ENCODE peak calls at places on chromosome 14, in four cellular contexts. Q, J, Z and W are unnamed samples.

GRCh38 chr14:64114166-64114565 is 180.0 kb downstream of the ESR2 start:
- DNase-seq in Q (no peak), J (peak; percentile 43), Z (peak; percentile 53), W (no peak)

GRCh38 chr14:104392396-104393198 is 187.0 kb upstream of the C14orf180 start:
- DNase-seq in Q (no peak), J (no peak), Z (peak; percentile 26), W (no peak)

GRCh38 chr14:87084908-87085307 is 908.1 kb downstream of the GALC start:
- DNase-seq in Q (no peak), J (no peak), Z (no peak), W (no peak)

GRCh38 chr14:69574266-69574953 is at the start of gene CCDC177:
- DNase-seq in Q (peak; percentile 43), J (peak; percentile 68), Z (peak; percentile 70), W (peak; percentile 57)

GRCh38 chr14:85010186-85010585 is 519.8 kb upstream of the FLRT2 start:
- DNase-seq in Q (no peak), J (no peak), Z (no peak), W (no peak)

GRCh38 chr14:65496178-65496993 is 83.9 kb downstream of the FUT8 start:
- DNase-seq in Q (no peak), J (peak; percentile 39), Z (no peak), W (peak; percentile 47)

GRCh38 chr14:51210594-51210993 is 29.5 kb upstream of the TMX1 start:
- DNase-seq in Q (no peak), J (no peak), Z (no peak), W (no peak)

GRCh38 chr14:85057266-85057665 is 472.7 kb upstream of the FLRT2 start:
- DNase-seq in Q (no peak), J (no peak), Z (no peak), W (no peak)

GRCh38 chr14:104973215-104974145 is 4.7 kb downstream of the AHNAK2 start:
- DNase-seq in Q (peak; percentile 83), J (peak; percentile 95), Z (peak; percentile 88), W (peak; percentile 97)

GRCh38 chr14:51323492-51323891 is 83.4 kb downstream of the TMX1 start:
- DNase-seq in Q (no peak), J (no peak), Z (no peak), W (no peak)

GRCh38 chr14:67837011-67837624 is 17.5 kb downstream of the RAD51B start:
- DNase-seq in Q (peak; percentile 79), J (peak; percentile 92), Z (no peak), W (peak; percentile 91)

GRCh38 chr14:58941666-58942065 is 246.8 kb upstream of the DAAM1 start:
- DNase-seq in Q (no peak), J (no peak), Z (no peak), W (peak; percentile 10)

GRCh38 chr14:92673601-92674000 is 74.8 kb downstream of the LGMN start:
- DNase-seq in Q (no peak), J (no peak), Z (no peak), W (no peak)

DNA sequence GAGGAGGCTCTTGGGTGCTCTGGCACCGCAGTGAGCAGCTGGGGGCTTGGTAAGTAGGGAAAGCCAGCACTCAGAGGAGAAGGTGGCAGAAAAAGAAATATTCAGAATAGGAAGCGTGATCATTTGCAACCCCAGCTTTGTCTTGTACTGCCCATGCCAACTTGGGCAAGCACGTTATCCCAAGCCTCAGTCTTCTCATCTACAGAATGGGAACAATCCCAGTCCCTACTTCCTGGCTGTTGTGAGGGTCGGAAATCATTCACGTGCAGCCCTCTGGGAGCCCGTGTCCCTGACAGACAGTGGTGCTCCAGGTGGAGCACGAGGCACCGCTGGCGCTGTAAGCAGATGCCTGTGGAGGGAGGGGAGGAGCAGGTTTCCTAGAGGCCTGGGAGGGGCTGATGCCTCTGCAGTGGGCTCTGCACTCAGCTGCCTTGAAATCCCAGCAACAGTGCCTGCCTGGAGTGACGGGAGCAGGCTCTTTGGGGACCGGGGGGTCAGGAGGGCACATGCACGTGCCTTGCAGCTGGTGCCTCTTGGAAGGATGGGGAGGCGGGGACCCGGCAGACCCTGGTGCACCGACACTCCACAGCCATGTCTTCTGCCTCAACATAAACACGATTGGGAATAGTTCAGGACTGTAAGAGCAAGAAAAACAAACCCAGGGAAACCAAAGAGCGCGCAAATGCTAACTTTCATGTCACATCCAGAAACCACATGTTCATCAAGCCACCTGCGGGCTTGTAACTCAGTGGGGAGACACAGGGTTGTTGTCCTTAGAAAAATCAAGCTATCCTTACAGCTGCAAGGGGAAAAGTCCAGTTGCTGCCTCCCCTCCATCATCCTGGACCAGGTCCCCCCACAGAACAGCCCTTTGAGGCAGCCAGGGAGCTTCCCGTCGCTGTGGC is 86.5 kb upstream of the DIO3 start:
- DNase-seq in Q (no peak), J (no peak), Z (peak; percentile 34), W (no peak)
- H3K4me3 ChIP-seq in Q (no peak overlapping the region), J (no peak overlapping the region), Z (no peak overlapping the region), W (no peak overlapping the region)

GRCh38 chr14:22220427-22220826 is 368.6 kb downstream of the DAD1 start:
- DNase-seq in Q (no peak), J (peak; percentile 18), Z (no peak), W (peak; percentile 15)

GRCh38 chr14:22225526-22226133 is 363.4 kb downstream of the DAD1 start:
- DNase-seq in Q (no peak), J (peak; percentile 25), Z (no peak), W (peak; percentile 45)

GRCh38 chr14:22218729-22219128 is 370.3 kb downstream of the DAD1 start:
- DNase-seq in Q (no peak), J (no peak), Z (no peak), W (no peak)

GRCh38 chr14:22226381-22226780 is 362.6 kb downstream of the DAD1 start:
- DNase-seq in Q (no peak), J (no peak), Z (no peak), W (no peak)

GRCh38 chr14:22221508-22221907 is 367.5 kb downstream of the DAD1 start:
- DNase-seq in Q (no peak), J (peak; percentile 18), Z (no peak), W (peak; percentile 22)
- TF ChIP-seq CTCF in Q (no peak), J (peak; percentile 32), Z (no peak), W (peak; percentile 39)

GRCh38 chr14:94110552-94111181 is at the start of gene IFI27:
- DNase-seq in Q (no peak), J (peak; percentile 64), Z (peak; percentile 62), W (peak; percentile 94)

GRCh38 chr14:94113073-94113472 is 2.5 kb downstream of the IFI27 start:
- DNase-seq in Q (no peak), J (no peak), Z (no peak), W (no peak)

GRCh38 chr14:94109915-94110250 is 653 bp upstream of the IFI27 start:
- DNase-seq in Q (no peak), J (no peak), Z (no peak), W (no peak)

GRCh38 chr14:94112513-94113060 is 2.1 kb downstream of the IFI27 start:
- DNase-seq in Q (no peak), J (no peak), Z (no peak), W (no peak)

GRCh38 chr14:94111276-94112095 is 950 bp downstream of the IFI27 start:
- DNase-seq in Q (no peak), J (no peak), Z (no peak), W (no peak)
- H3K4me3 ChIP-seq in Q (no peak overlapping the region), J (no peak overlapping the region), Z (peak overlapping the region; percentile 60), W (peak overlapping the region; percentile 60)

GRCh38 chr14:66758031-66758613 is 250.2 kb downstream of the GPHN start:
- DNase-seq in Q (no peak), J (no peak), Z (no peak), W (no peak)
- TF ChIP-seq CTCF in Q (no peak), J (peak; percentile 7), Z (no peak), W (no peak)

DNA sequence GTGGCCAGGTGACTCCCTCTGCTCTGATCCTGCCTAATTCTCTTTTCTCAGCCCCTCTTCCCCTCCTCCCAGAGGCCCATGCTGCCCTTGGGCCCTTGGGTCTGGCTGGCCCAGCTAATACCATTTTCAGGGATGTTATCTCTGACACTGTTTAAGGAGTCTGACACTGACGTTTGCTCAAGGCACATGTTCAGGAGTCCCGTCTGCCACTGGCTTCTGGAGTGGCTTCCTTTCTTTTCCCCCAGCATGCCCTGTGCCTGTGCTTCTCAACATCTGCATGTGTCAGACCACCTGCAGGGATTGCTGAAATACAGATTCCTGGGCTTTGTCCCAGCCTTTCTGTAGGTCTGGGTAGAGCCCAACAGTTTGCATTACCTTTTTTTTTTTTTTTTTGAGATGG is 128.9 kb downstream of the BCL11B start:
- DNase-seq in Q (no peak), J (no peak), Z (no peak), W (no peak)
- H3K4me3 ChIP-seq in Q (no peak overlapping the region), J (no peak overlapping the region), Z (no peak overlapping the region), W (no peak overlapping the region)

DNA sequence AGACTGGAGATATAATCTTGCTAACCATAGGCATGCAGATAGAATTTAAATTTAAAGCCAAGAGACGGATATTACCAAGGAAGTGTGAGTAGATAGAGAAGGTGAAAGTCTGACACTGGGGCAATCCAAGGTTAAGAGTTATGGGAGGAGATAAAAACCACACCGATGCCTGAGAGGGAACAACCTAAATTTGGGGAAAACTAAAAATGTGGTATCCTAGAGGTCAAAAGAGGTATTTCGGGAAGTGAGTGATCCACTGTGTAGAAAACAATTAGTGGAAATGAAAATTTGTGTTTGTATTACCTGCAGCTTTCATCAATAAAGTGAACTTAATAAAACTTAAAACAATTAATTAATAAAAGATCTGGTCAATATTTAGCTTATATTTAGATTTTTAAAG is 269.0 kb upstream of the RPL10L start:
- DNase-seq in Q (no peak), J (no peak), Z (no peak), W (no peak)
- TF ChIP-seq CTCF in Q (no peak), J (peak; percentile 2), Z (peak; percentile 22), W (no peak)

GRCh38 chr14:21088687-21089086 is 9.8 kb downstream of the ZNF219 start:
- DNase-seq in Q (no peak), J (no peak), Z (no peak), W (no peak)

GRCh38 chr14:21089271-21089670 is 9.2 kb downstream of the ZNF219 start:
- DNase-seq in Q (no peak), J (no peak), Z (no peak), W (no peak)

GRCh38 chr14:21087294-21088091 is 11.0 kb downstream of the ZNF219 start:
- DNase-seq in Q (no peak), J (peak; percentile 95), Z (no peak), W (peak; percentile 95)

GRCh38 chr14:21084988-21085853 is 13.2 kb downstream of the ZNF219 start:
- DNase-seq in Q (peak; percentile 87), J (peak; percentile 62), Z (no peak), W (peak; percentile 85)

GRCh38 chr14:21086908-21087293 is 11.6 kb downstream of the ZNF219 start:
- DNase-seq in Q (no peak), J (no peak), Z (no peak), W (no peak)
- H3K4me3 ChIP-seq in Q (no peak overlapping the region), J (no peak overlapping the region), Z (no peak overlapping the region), W (no peak overlapping the region)

DNA sequence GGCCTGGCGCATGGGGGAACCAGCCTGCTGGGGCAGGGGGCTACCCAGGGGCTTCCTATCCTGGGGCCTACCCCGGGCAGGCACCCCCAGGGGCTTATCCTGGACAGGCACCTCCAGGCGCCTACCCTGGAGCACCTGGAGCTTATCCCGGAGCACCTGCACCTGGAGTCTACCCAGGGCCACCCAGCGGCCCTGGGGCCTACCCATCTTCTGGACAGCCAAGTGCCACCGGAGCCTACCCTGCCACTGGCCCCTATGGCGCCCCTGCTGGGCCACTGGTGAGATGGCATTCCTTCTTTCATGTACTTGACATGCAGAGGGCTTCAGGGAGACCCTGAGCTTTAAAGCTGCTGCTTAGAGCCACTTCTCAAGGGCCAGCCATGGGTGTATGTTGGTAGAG is 9.0 kb downstream of the LGALS3 start:
- DNase-seq in Q (no peak), J (no peak), Z (no peak), W (no peak)
- TF ChIP-seq CTCF in Q (no peak), J (peak; percentile 28), Z (no peak), W (peak; percentile 48)

GRCh38 chr14:60736494-60736893 is 1.9 kb downstream of the MNAT1 start:
- DNase-seq in Q (no peak), J (peak; percentile 75), Z (no peak), W (peak; percentile 77)
- H3K4me3 ChIP-seq in Q (no peak overlapping the region), J (peak overlapping the region; percentile 83), Z (no peak overlapping the region), W (peak overlapping the region; percentile 95)